ENCODE peak calls at places on chromosomes 13 and 19, in six cellular contexts. V is pancreas, A is body of pancreas, W is upper lobe of left lung, B is right lobe of liver, D is DND-41. I is an unnamed sample.

GRCh38 chr13:77811981-77812380 is 106.7 kb downstream of the EDNRB start:
- ATAC-seq in V (no peak), A (no peak), B (no peak), D (no peak), W (no peak), I (no peak)

GRCh38 chr19:40707615-40708014 is 9.1 kb downstream of the COQ8B start:
- ATAC-seq in D (no peak), A (no peak), V (no peak), B (no peak), W (no peak), I (no peak)

GRCh38 chr13:50366488-50367174 is 351.4 kb downstream of the KCNRG start:
- ATAC-seq in D (no peak), B (no peak), V (peak; percentile 11), W (no peak), A (peak; percentile 2), I (no peak)

GRCh38 chr19:17513801-17514200 is 2.4 kb downstream of the PGLS start:
- ATAC-seq in A (no peak), V (no peak), B (no peak), W (no peak), D (no peak), I (no peak)

GRCh38 chr13:27306364-27306763 is 35.7 kb downstream of the RASL11A start:
- ATAC-seq in A (no peak), V (no peak), B (no peak), D (no peak), W (no peak), I (no peak)

GRCh38 chr13:20015763-20016162 is 57.2 kb downstream of the ZMYM2 start:
- ATAC-seq in A (no peak), D (no peak), W (no peak), B (no peak), V (no peak), I (no peak)

GRCh38 chr19:1171755-1172352 is 2.2 kb downstream of the SBNO2 start:
- ATAC-seq in B (no peak), D (no peak), A (no peak), V (no peak), W (no peak), I (no peak)

GRCh38 chr13:21998279-21998678 is 327.4 kb downstream of the FGF9 start:
- ATAC-seq in A (no peak), B (no peak), W (no peak), V (no peak), D (no peak), I (no peak)

GRCh38 chr19:36058481-36059179 is 3.9 kb downstream of the WDR62 start:
- ATAC-seq in W (no peak), V (no peak), A (no peak), B (no peak), D (no peak), I (no peak)

GRCh38 chr19:5627395-5627904 is 4.6 kb downstream of the SAFB start:
- ATAC-seq in W (no peak), V (no peak), B (no peak), D (no peak), A (no peak), I (no peak)

GRCh38 chr13:51559916-51560315 is 24.3 kb upstream of the WDFY2 start:
- ATAC-seq in V (no peak), B (no peak), D (no peak), A (no peak), W (no peak), I (no peak)

GRCh38 chr19:57905258-57905657 is 11.1 kb downstream of the ZNF417 start:
- ATAC-seq in W (no peak), D (no peak), V (no peak), B (no peak), A (no peak), I (no peak)

GRCh38 chr13:19182536-19182935 is 912 bp upstream of the TUBA3C start:
- ATAC-seq in D (no peak), A (no peak), V (no peak), B (no peak), W (no peak), I (no peak)

GRCh38 chr13:26978081-26978860 is 193.3 kb downstream of the USP12 start:
- ATAC-seq in W (no peak), B (no peak), V (no peak), D (no peak), A (no peak), I (no peak)

GRCh38 chr13:108154421-108154858 is 60.9 kb downstream of the LIG4 start:
- ATAC-seq in B (peak; percentile 96), D (no peak), V (peak; percentile 97), A (peak; percentile 98), W (peak; percentile 76), I (no peak)

GRCh38 chr19:19459707-19460251 is 54.3 kb downstream of the GATAD2A start:
- ATAC-seq in D (peak; percentile 79), B (peak; percentile 50), A (no peak), V (no peak), W (peak; percentile 61), I (no peak)
- H3K4me1 ChIP-seq in D (peaks cover 24% of the 10 kb centered on the region), B (no peaks in the 10 kb centered on the region), A (peaks cover 63% of the 10 kb centered on the region), V (peaks cover 35% of the 10 kb centered on the region), W (peaks cover 80% of the 10 kb centered on the region), I (peaks cover 7% of the 10 kb centered on the region)

DNA sequence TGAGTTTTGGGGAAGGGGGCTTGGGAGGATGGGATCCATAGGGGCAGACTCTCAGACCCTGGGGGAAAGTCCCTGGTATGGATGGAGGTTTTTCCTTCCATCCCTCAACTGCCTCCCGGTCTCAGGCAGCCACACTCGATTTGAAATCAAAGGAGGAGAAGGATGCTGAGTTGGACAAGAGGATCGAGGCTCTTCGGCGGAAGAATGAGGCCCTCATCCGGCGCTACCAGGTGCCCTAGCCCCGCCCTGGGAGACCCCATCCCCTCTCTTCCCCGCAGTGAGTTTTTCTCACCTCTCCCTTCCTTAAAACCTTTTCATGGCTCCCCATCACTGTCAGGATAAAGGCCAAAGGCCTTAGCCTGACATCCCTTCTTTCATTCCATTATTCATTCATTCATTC is 2.1 kb downstream of the CCDC9 start:
- ATAC-seq in V (no peak), D (no peak), W (no peak), B (no peak), A (no peak), I (no peak)
- H3K4me3 ChIP-seq in V (peak overlapping the region; percentile 16), D (peak overlapping the region; percentile 76), W (no peak overlapping the region), B (no peak overlapping the region), A (no peak overlapping the region), I (peak overlapping the region; percentile 61)

DNA sequence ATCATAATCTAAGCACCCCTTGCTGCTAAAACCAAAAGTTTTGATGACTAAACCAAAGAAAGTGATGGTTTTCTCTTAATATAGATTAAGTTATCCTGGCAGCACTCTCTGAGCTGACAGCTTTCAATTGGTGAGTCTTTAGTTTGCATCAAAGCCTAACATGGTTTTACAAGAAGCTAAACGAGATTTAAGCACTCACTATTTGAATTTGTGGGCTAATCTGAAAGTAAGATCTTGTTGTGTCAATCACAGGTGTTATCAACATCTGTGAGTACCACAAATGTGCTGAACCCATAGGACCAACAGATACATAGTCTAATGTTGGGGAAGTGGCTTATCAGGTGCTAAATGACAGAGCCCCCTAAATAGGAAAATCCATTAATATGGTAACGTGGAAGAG is 223.9 kb downstream of the LHFPL6 start:
- ATAC-seq in A (no peak), W (no peak), D (no peak), B (no peak), V (no peak), I (no peak)
- H3K4me1 ChIP-seq in A (no peaks in the 10 kb centered on the region), W (no peaks in the 10 kb centered on the region), D (no peaks in the 10 kb centered on the region), B (no peaks in the 10 kb centered on the region), V (no peaks in the 10 kb centered on the region), I (peaks cover 3% of the 10 kb centered on the region)

GRCh38 chr13:24747248-24748151 is 16.5 kb upstream of the RNF17 start:
- ATAC-seq in D (no peak), B (peak; percentile 11), V (no peak), A (no peak), W (peak; percentile 4), I (no peak)
- H3K4me3 ChIP-seq in D (no peak overlapping the region), B (no peak overlapping the region), V (no peak overlapping the region), A (no peak overlapping the region), W (peak overlapping the region; percentile 38), I (peak overlapping the region; percentile 34)

DNA sequence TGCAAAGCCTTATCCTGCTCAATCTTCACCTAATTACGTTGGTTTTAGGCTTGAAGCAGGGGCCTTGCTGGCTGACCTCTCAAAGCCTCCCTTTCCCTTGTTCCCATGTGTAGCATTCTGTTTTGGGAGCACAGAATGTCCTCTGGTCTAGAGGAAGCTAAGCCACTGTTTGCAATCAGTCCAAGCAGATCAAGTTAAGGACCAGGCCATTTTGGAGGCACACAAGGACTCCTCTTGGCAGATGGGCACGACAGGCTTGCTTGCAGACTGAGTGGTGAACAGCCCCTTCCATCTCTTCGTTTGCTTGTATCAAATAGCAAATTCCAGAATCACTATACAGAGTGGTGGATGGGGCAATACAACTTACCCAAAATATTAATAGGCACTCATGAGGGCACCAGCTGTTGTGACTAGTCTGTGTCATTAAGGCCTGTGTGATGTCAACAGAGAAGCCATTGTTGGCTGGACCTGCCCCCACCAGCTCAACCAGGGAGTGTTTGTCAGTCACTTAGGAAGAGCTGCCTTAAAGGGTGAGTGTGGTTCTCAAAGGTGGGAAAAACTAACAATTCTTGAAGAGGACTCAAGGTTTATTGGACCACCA is 215.5 kb upstream of the SERP2 start:
- ATAC-seq in B (no peak), D (no peak), V (no peak), A (no peak), W (no peak), I (no peak)
- H3K4me1 ChIP-seq in B (no peaks in the 10 kb centered on the region), D (no peaks in the 10 kb centered on the region), V (no peaks in the 10 kb centered on the region), A (peaks cover 5% of the 10 kb centered on the region), W (peaks cover 16% of the 10 kb centered on the region), I (peaks cover 15% of the 10 kb centered on the region)

I was measured in gastroesophageal sphincter.